ENCODE peak calls at places on chromosomes 7 and 10, in eight cellular contexts. X is lower lobe of right lung, A is T-helper 17 cell, I is GDM1, O is C1 segment of cervical spinal cord, C is endothelial cell, P is NCI-H1092 treated with DMSO at 0.1 percent for 48 hours, N is fibroblast of villous mesenchyme. L is an unnamed sample.

GRCh38 chr7:128937647-128938523 is at the start of gene IRF5:
- DNase-seq in X (peak), A (no peak), I (peak), O (no peak), C (no peak), P (peak), N (peak), L (no peak)

GRCh38 chr7:55109384-55110167 is 90.8 kb downstream of the EGFR start:
- DNase-seq in X (no peak), A (no peak), I (no peak), O (no peak), C (no peak), P (no peak), N (peak), L (no peak)

GRCh38 chr7:47539398-47540052 is 42.4 kb downstream of the TNS3 start:
- DNase-seq in X (no peak), A (no peak), I (no peak), O (no peak), C (no peak), P (no peak), N (peak), L (no peak)

GRCh38 chr10:100823194-100823593 is 77.8 kb downstream of the PAX2 start:
- DNase-seq in X (no peak), A (no peak), I (no peak), O (no peak), C (no peak), P (no peak), N (no peak), L (no peak)

GRCh38 chr10:118993214-118993613 is 36.3 kb upstream of the NANOS1 start:
- DNase-seq in X (no peak), A (no peak), I (no peak), O (no peak), C (no peak), P (no peak), N (no peak), L (no peak)

GRCh38 chr7:29987821-29988317 is 1.7 kb downstream of the SCRN1 start:
- DNase-seq in X (no peak), A (no peak), I (no peak), O (no peak), C (no peak), P (peak), N (peak), L (peak)

GRCh38 chr7:7439564-7439963 is 96.1 kb downstream of the COL28A1 start:
- DNase-seq in X (no peak), A (no peak), I (no peak), O (no peak), C (no peak), P (no peak), N (no peak), L (no peak)

GRCh38 chr7:34096135-34096775 is 190.9 kb downstream of the BMPER start:
- DNase-seq in X (peak), A (no peak), I (no peak), O (peak), C (no peak), P (no peak), N (peak), L (no peak)

GRCh38 chr10:27742926-27743735 is 2.5 kb downstream of the MKX start:
- DNase-seq in X (peak), A (no peak), I (no peak), O (peak), C (peak), P (no peak), N (peak), L (no peak)

GRCh38 chr10:125389648-125390047 is 229.3 kb upstream of the CTBP2 start:
- DNase-seq in X (no peak), A (no peak), I (no peak), O (no peak), C (no peak), P (no peak), N (no peak), L (no peak)

GRCh38 chr7:108630002-108630401 is 60.3 kb downstream of the DNAJB9 start:
- DNase-seq in X (no peak), A (no peak), I (no peak), O (peak), C (no peak), P (peak), N (peak), L (no peak)

GRCh38 chr10:132939957-132940790 is 2.2 kb downstream of the CFAP46 start:
- DNase-seq in X (peak), A (peak), I (no peak), O (no peak), C (peak), P (no peak), N (peak), L (peak)

GRCh38 chr10:34584164-34584563 is 230.9 kb downstream of the PARD3 start:
- DNase-seq in X (no peak), A (no peak), I (no peak), O (no peak), C (no peak), P (no peak), N (peak), L (no peak)

GRCh38 chr10:75773139-75773801 is 341.8 kb downstream of the LRMDA start:
- DNase-seq in X (no peak), A (no peak), I (no peak), O (no peak), C (no peak), P (no peak), N (peak), L (no peak)

GRCh38 chr7:134701272-134701671 is 54.6 kb downstream of the BPGM start:
- DNase-seq in X (no peak), A (no peak), I (peak), O (no peak), C (no peak), P (peak), N (peak), L (peak)

GRCh38 chr10:47351899-47352815 is 4.0 kb downstream of the RBP3 start:
- DNase-seq in X (no peak), A (no peak), I (no peak), O (no peak), C (no peak), P (no peak), N (no peak), L (no peak)